ENCODE peak calls at places on chromosomes 1 and 21, in seven cellular contexts. F is amniotic stem cell; C is activated CD8-positive, alpha-beta memory T cell treated with anti-CD3 and anti-CD28 coated beads for 24 hours; Z is Ammon's horn; W is cerebellar cortex; H is neural crest cell; Y is HuH-7. B is an unnamed sample.

GRCh38 chr1:178942285-178943218 is 71.7 kb upstream of the ANGPTL1 start:
- DNase-seq in H (no peak), Z (no peak), W (no peak), Y (no peak), F (no peak), C (no peak), B (no peak)

GRCh38 chr1:43952731-43953350 is 6.1 kb downstream of the IPO13 start:
- DNase-seq in F (no peak), Y (no peak), Z (peak; percentile 49), H (no peak), C (no peak), W (peak; percentile 56), B (no peak)

GRCh38 chr1:231523816-231524215 is 4.7 kb upstream of the TSNAX start:
- DNase-seq in F (no peak), C (no peak), H (no peak), Z (no peak), Y (no peak), W (no peak), B (no peak)

GRCh38 chr1:15459771-15460719 is 3.5 kb downstream of the CELA2A start:
- DNase-seq in F (no peak), Y (no peak), W (no peak), C (no peak), Z (no peak), H (no peak), B (no peak)

GRCh38 chr1:243316366-243316989 is 60.6 kb downstream of the SDCCAG8 start:
- DNase-seq in H (peak; percentile 51), Y (no peak), W (no peak), F (no peak), C (no peak), Z (peak; percentile 92), B (peak; percentile 23)

GRCh38 chr1:162527324-162527723 is 29.7 kb downstream of the UHMK1 start:
- DNase-seq in Y (no peak), Z (no peak), C (no peak), H (no peak), F (no peak), W (no peak), B (no peak)

GRCh38 chr1:22447581-22448215 is 4.0 kb upstream of the ZBTB40 start:
- DNase-seq in H (no peak), Z (no peak), Y (no peak), W (no peak), C (no peak), F (peak; percentile 48), B (no peak)

GRCh38 chr1:225813250-225813964 is 3.5 kb downstream of the EPHX1 start:
- DNase-seq in C (no peak), Y (peak; percentile 93), F (no peak), Z (peak; percentile 48), H (no peak), W (peak; percentile 16), B (no peak)

GRCh38 chr21:27519357-27519756 is 552.5 kb upstream of the ADAMTS5 start:
- DNase-seq in H (no peak), Y (no peak), F (no peak), W (no peak), C (no peak), Z (no peak), B (no peak)

GRCh38 chr1:47992720-47993119 is 4.5 kb downstream of the TRABD2B start:
- DNase-seq in H (no peak), C (no peak), Z (no peak), W (no peak), Y (no peak), F (no peak), B (no peak)

GRCh38 chr1:154326546-154327465 is 1.5 kb downstream of the ATP8B2 start:
- DNase-seq in F (no peak), W (no peak), C (no peak), H (no peak), Y (no peak), Z (no peak), B (no peak)

GRCh38 chr1:16146888-16147614 is 8.8 kb downstream of the EPHA2 start:
- DNase-seq in H (no peak), Y (no peak), F (no peak), W (no peak), C (no peak), Z (no peak), B (no peak)

GRCh38 chr1:11216074-11216473 is 26.9 kb downstream of the ANGPTL7 start:
- DNase-seq in Y (no peak), Z (no peak), F (no peak), H (no peak), C (no peak), W (no peak), B (no peak)

GRCh38 chr21:15809065-15809464 is 79.3 kb downstream of the USP25 start:
- DNase-seq in H (no peak), C (no peak), F (no peak), Z (no peak), W (no peak), Y (no peak), B (no peak)

GRCh38 chr1:171868217-171868616 is 26.9 kb downstream of the DNM3 start:
- DNase-seq in W (peak; percentile 70), Z (no peak), H (no peak), F (no peak), Y (no peak), C (no peak), B (no peak)

B was measured in NT2/D1.